ENCODE peak calls at places on chromosomes 3 and 15, in ten cellular contexts. B is Caco-2, Y is suprapubic skin, E is BJ, H is K562, L is thoracic aorta, K is neural progenitor cell, A is HCT116, Q is stomach, I is testis. P is an unnamed sample. For H3K27me3, the result is how much of the 10 kb centered on the place peaks cover.

GRCh38 chr15:68991723-68992122 is 22.8 kb upstream of the NOX5 start:
- DNase-seq in H (peak), Y (peak), A (no peak), B (peak), I (peak), L (no peak), Q (peak), K (no peak), E (no peak), P (no peak)

GRCh38 chr3:141556034-141556433 is 69.2 kb downstream of the RASA2 start:
- DNase-seq in B (no peak), E (no peak), I (no peak), Q (no peak), Y (no peak), A (no peak), L (no peak), K (no peak), H (no peak), P (no peak)

GRCh38 chr15:73052679-73053397 is 575 bp downstream of the NEO1 start:
- DNase-seq in K (peak), B (peak), Y (peak), L (no peak), E (no peak), A (peak), Q (peak), I (peak), H (peak), P (no peak)

GRCh38 chr15:96108405-96108804 is 222.1 kb upstream of the NR2F2 start:
- DNase-seq in A (no peak), L (no peak), Q (no peak), H (no peak), I (no peak), B (no peak), Y (no peak), E (no peak), K (no peak), P (no peak)

GRCh38 chr3:186772886-186773417 is 10.4 kb upstream of the EIF4A2 start:
- DNase-seq in B (no peak), Y (peak), Q (peak), A (no peak), H (no peak), K (peak), E (no peak), I (peak), L (no peak), P (no peak)

GRCh38 chr15:60130398-60130797 is 126.3 kb downstream of the FOXB1 start:
- DNase-seq in H (no peak), I (no peak), K (no peak), Q (no peak), L (no peak), A (no peak), Y (no peak), B (no peak), E (no peak), P (no peak)

GRCh38 chr3:100499651-100500050 is 7.2 kb downstream of the TMEM45A start:
- DNase-seq in I (no peak), H (no peak), A (no peak), Q (no peak), K (no peak), E (no peak), Y (no peak), B (no peak), L (no peak), P (no peak)

GRCh38 chr3:157058392-157059071 is 101.4 kb downstream of the CCNL1 start:
- DNase-seq in B (peak), I (no peak), Y (no peak), E (no peak), H (no peak), K (no peak), Q (no peak), L (no peak), A (no peak), P (no peak)

DNA sequence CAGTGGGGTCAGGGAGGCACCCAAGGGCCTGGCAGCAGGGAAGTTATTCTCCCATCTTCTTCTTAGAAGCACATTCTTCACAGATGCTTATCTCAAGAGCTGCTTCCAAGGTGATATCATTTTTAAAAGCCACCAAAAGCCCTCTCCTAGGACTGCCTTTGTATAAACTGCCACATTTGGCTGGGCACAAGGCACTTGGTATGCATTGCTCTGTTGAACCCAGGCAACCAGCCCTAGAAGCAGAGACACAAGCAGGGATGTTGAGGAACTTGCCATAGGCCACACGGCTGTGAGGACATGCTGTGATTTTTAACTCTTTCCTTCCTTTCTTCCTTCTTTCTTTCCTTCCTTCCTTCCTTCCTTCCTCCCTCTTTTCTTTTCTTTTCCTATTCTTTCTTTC is 7.4 kb upstream of the SLC6A1 start:
- DNase-seq in Q (no peak), L (no peak), A (no peak), I (no peak), Y (no peak), B (no peak), K (no peak), H (no peak), E (no peak), P (no peak)
- H3K27me3 ChIP-seq in Q (under half), L (under half), A (half or more), I (under half), Y (under half), B (under half), K (under half), H (under half), E (under half), P (under half)

GRCh38 chr3:20194793-20195460 is 8.9 kb upstream of the SGO1 start:
- DNase-seq in K (no peak), Y (no peak), A (no peak), H (no peak), B (no peak), L (no peak), Q (no peak), E (no peak), I (no peak), P (no peak)

GRCh38 chr3:20185364-20185732 is 658 bp downstream of the SGO1 start:
- DNase-seq in E (no peak), Y (no peak), B (no peak), K (peak), Q (no peak), A (no peak), L (no peak), I (no peak), H (peak), P (no peak)

GRCh38 chr3:20185733-20186599 is at the start of gene SGO1:
- DNase-seq in A (peak), Q (peak), K (peak), B (peak), E (peak), Y (peak), L (peak), H (peak), I (peak), P (peak)

GRCh38 chr3:20186600-20187004 is 596 bp upstream of the SGO1 start:
- DNase-seq in A (no peak), K (no peak), B (no peak), H (peak), Q (no peak), E (no peak), I (no peak), L (no peak), Y (no peak), P (no peak)

GRCh38 chr3:20190991-20191390 is 5.0 kb upstream of the SGO1 start:
- DNase-seq in E (no peak), K (peak), Q (no peak), L (no peak), B (no peak), Y (no peak), A (no peak), I (no peak), H (no peak), P (no peak)
- TF ChIP-seq CTCF in E (no peak), K (peak), Q (no peak), L (no peak), B (peak), Y (no peak), A (peak), I (no peak), H (peak), P (peak)

GRCh38 chr3:112132554-112132953 is 494 bp downstream of the GCSAM start:
- DNase-seq in L (no peak), E (no peak), K (no peak), Y (no peak), A (no peak), I (no peak), B (no peak), H (no peak), Q (no peak), P (no peak)

GRCh38 chr3:112132088-112132487 is 960 bp downstream of the GCSAM start:
- DNase-seq in B (no peak), H (no peak), A (no peak), K (no peak), Q (no peak), I (no peak), E (no peak), L (no peak), Y (no peak), P (no peak)

GRCh38 chr3:112132975-112133448 is at the start of gene GCSAM:
- DNase-seq in Q (no peak), H (no peak), E (no peak), L (no peak), K (no peak), B (no peak), Y (no peak), I (peak), A (no peak), P (no peak)

GRCh38 chr3:112134335-112135124 is 1.5 kb upstream of the GCSAM start:
- DNase-seq in B (no peak), K (no peak), Q (no peak), E (no peak), Y (no peak), I (no peak), H (no peak), L (no peak), A (no peak), P (no peak)

GRCh38 chr3:112133606-112134334 is 722 bp upstream of the GCSAM start:
- DNase-seq in H (no peak), K (no peak), Y (no peak), I (no peak), B (no peak), L (no peak), A (no peak), E (no peak), Q (no peak), P (no peak)
- H3K4me3 ChIP-seq in H (no peak), K (no peak), Y (no peak), I (no peak), B (no peak), L (no peak), A (no peak), E (no peak), Q (no peak), P (no peak)

DNA sequence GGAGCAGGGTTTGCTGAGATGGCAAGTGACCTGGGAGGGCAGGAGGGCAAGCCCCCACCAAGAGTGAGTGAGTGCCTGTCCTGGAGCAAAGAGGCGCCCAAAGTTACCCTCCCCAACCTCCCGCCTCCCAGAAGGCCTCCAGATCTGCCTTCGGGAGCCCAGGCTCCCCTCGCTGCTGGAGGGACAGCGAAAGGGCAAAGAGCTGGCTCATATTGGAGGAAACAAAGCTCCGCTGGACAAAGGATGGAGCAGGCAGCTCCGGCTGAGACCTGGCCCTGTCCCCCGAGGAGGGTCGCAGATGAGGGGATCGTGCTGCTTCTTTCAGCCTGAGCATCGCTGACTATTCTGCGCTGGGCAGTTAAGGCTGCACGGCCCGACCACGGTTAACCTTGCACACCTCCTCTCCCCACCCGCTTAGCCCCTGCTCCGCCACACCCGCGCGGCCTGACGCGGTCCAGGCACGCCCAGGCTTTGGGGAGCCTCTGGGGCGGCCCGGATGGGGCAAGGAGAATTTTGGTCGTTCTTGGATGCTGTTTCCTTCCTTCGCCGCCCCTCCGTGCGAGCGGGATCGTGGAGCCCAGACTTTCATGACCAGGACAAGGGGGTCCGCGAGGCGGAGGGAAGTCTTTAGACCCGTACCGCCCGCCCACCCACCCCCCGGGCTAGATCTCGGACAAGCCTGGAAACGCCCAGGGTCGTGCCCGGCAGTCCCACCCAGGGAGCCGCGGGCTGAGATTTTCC is 651 bp downstream of the PLCD1 start:
- DNase-seq in I (no peak), Y (peak), E (no peak), B (no peak), K (peak), L (no peak), H (no peak), Q (no peak), A (no peak), P (no peak)
- H3K27me3 ChIP-seq in I (under half), Y (under half), E (under half), B (under half), K (half or more), L (under half), H (under half), Q (under half), A (under half), P (under half)

DNA sequence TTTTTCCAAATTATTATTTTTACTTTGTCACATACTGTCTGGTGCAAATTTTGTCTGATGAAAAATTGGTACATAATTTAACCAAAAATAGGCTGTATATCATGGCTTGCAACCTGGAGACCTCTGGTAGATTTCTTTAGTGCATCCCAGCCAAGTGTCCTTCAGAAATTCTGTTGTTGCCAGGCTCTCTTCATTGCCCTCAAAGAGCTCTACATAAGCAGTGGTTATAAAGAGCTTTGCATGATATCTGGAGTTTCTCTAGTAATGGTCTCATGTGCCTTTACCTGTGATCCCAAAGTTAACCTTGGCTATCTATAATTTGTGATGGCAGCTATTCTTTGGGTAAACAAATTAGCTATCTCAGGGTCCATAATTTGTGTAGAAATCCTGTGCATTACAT is 157.7 kb downstream of the MBNL1 start:
- DNase-seq in Y (no peak), I (no peak), E (no peak), K (no peak), B (no peak), Q (no peak), H (no peak), L (no peak), A (no peak), P (no peak)
- TF ChIP-seq CTCF in Y (no peak), I (no peak), E (no peak), K (no peak), B (no peak), Q (no peak), H (no peak), L (no peak), A (no peak), P (no peak)

P was measured in kidney epithelial cell.